ENCODE peak calls at places on chromosomes 5 and 9, in six cellular contexts. One of them, this sample, is unnamed.

GRCh38 chr5:88388476-88389170 is 120.0 kb upstream of the TMEM161B start:
- DNase-seq in SK-N-SH: no peak
- DNase-seq in A549: no peak
- DNase-seq in IMR-90: no peak
- DNase-seq in astrocyte: no peak
- DNase-seq in lung: no peak
- DNase-seq in this sample: no peak

GRCh38 chr5:125882061-125882460 is 541.1 kb upstream of the GRAMD2B start:
- DNase-seq in astrocyte: no peak
- DNase-seq in A549: no peak
- DNase-seq in IMR-90: no peak
- DNase-seq in lung: no peak
- DNase-seq in SK-N-SH: no peak
- DNase-seq in this sample: no peak

GRCh38 chr5:171782332-171782966 is 3.2 kb upstream of the SMIM23 start:
- DNase-seq in A549: no peak
- DNase-seq in lung: no peak
- DNase-seq in SK-N-SH: no peak
- DNase-seq in IMR-90: no peak
- DNase-seq in astrocyte: no peak
- DNase-seq in this sample: no peak

GRCh38 chr5:37717613-37718431 is 122.0 kb downstream of the GDNF start:
- DNase-seq in lung: peak; percentile 67
- DNase-seq in SK-N-SH: peak; percentile 26
- DNase-seq in A549: peak; percentile 27
- DNase-seq in IMR-90: peak; percentile 88
- DNase-seq in astrocyte: peak; percentile 90
- DNase-seq in this sample: peak; percentile 93

GRCh38 chr9:127993721-127994120 is 12.9 kb upstream of the EEIG1 start:
- DNase-seq in IMR-90: no peak
- DNase-seq in astrocyte: no peak
- DNase-seq in A549: no peak
- DNase-seq in lung: no peak
- DNase-seq in SK-N-SH: no peak
- DNase-seq in this sample: no peak

GRCh38 chr9:35690447-35691324 is 961 bp upstream of the TPM2 start:
- DNase-seq in lung: peak; percentile 65
- DNase-seq in SK-N-SH: peak; percentile 90
- DNase-seq in IMR-90: peak; percentile 75
- DNase-seq in astrocyte: peak; percentile 72
- DNase-seq in A549: peak; percentile 71
- DNase-seq in this sample: peak; percentile 84

GRCh38 chr9:22954964-22955363 is 508.3 kb downstream of the DMRTA1 start:
- DNase-seq in lung: no peak
- DNase-seq in astrocyte: no peak
- DNase-seq in IMR-90: no peak
- DNase-seq in SK-N-SH: no peak
- DNase-seq in A549: no peak
- DNase-seq in this sample: no peak

GRCh38 chr5:8192840-8193239 is 323.9 kb downstream of the MTRR start:
- DNase-seq in A549: no peak
- DNase-seq in astrocyte: no peak
- DNase-seq in SK-N-SH: no peak
- DNase-seq in IMR-90: no peak
- DNase-seq in lung: no peak
- DNase-seq in this sample: no peak

GRCh38 chr5:50440651-50441478 is at the start of gene EMB:
- DNase-seq in astrocyte: peak; percentile 24
- DNase-seq in SK-N-SH: peak; percentile 77
- DNase-seq in IMR-90: no peak
- DNase-seq in A549: peak; percentile 16
- DNase-seq in lung: peak; percentile 69
- DNase-seq in this sample: no peak

GRCh38 chr5:4563400-4563799 is 576.7 kb upstream of the ADAMTS16 start:
- DNase-seq in lung: no peak
- DNase-seq in SK-N-SH: no peak
- DNase-seq in IMR-90: no peak
- DNase-seq in astrocyte: peak; percentile 35
- DNase-seq in A549: no peak
- DNase-seq in this sample: peak; percentile 44

GRCh38 chr9:92151691-92152393 is 36.6 kb upstream of the SPTLC1 start:
- DNase-seq in SK-N-SH: peak; percentile 74
- DNase-seq in IMR-90: peak; percentile 84
- DNase-seq in lung: peak; percentile 41
- DNase-seq in A549: no peak
- DNase-seq in astrocyte: peak; percentile 93
- DNase-seq in this sample: peak; percentile 44

GRCh38 chr5:8843766-8844165 is 702.1 kb downstream of the SEMA5A start:
- DNase-seq in astrocyte: peak; percentile 83
- DNase-seq in A549: no peak
- DNase-seq in lung: no peak
- DNase-seq in IMR-90: peak; percentile 85
- DNase-seq in SK-N-SH: no peak
- DNase-seq in this sample: no peak

GRCh38 chr5:150508828-150509227 is 897 bp downstream of the NDST1 start:
- DNase-seq in astrocyte: no peak
- DNase-seq in A549: no peak
- DNase-seq in SK-N-SH: no peak
- DNase-seq in IMR-90: no peak
- DNase-seq in lung: no peak
- DNase-seq in this sample: no peak
- H3K4me1 ChIP-seq in astrocyte: peaks cover 71% of the 10 kb centered on the region
- H3K4me1 ChIP-seq in A549: peaks cover 80% of the 10 kb centered on the region
- H3K4me1 ChIP-seq in SK-N-SH: peaks cover 86% of the 10 kb centered on the region
- H3K4me1 ChIP-seq in IMR-90: peaks cover 61% of the 10 kb centered on the region
- H3K4me1 ChIP-seq in lung: peaks cover 73% of the 10 kb centered on the region
- H3K4me1 ChIP-seq in this sample: peaks cover 46% of the 10 kb centered on the region

GRCh38 chr5:150497989-150498317 is 10.0 kb upstream of the NDST1 start:
- DNase-seq in lung: no peak
- DNase-seq in IMR-90: no peak
- DNase-seq in astrocyte: no peak
- DNase-seq in SK-N-SH: no peak
- DNase-seq in A549: no peak
- DNase-seq in this sample: no peak
- H3K4me1 ChIP-seq in lung: peaks cover 53% of the 10 kb centered on the region
- H3K4me1 ChIP-seq in IMR-90: peaks cover 54% of the 10 kb centered on the region
- H3K4me1 ChIP-seq in astrocyte: peaks cover 53% of the 10 kb centered on the region
- H3K4me1 ChIP-seq in SK-N-SH: peaks cover 42% of the 10 kb centered on the region
- H3K4me1 ChIP-seq in A549: peaks cover 79% of the 10 kb centered on the region
- H3K4me1 ChIP-seq in this sample: peaks cover 36% of the 10 kb centered on the region

GRCh38 chr9:14293801-14294200 is 20.1 kb downstream of the NFIB start:
- DNase-seq in A549: no peak
- DNase-seq in lung: no peak
- DNase-seq in SK-N-SH: no peak
- DNase-seq in astrocyte: no peak
- DNase-seq in IMR-90: no peak
- DNase-seq in this sample: no peak

GRCh38 chr9:14298607-14299022 is 15.3 kb downstream of the NFIB start:
- DNase-seq in SK-N-SH: no peak
- DNase-seq in IMR-90: no peak
- DNase-seq in lung: no peak
- DNase-seq in astrocyte: no peak
- DNase-seq in A549: no peak
- DNase-seq in this sample: no peak

GRCh38 chr9:14296462-14296861 is 17.5 kb downstream of the NFIB start:
- DNase-seq in IMR-90: no peak
- DNase-seq in SK-N-SH: no peak
- DNase-seq in A549: no peak
- DNase-seq in astrocyte: no peak
- DNase-seq in lung: no peak
- DNase-seq in this sample: no peak

GRCh38 chr9:14292181-14292773 is 21.7 kb downstream of the NFIB start:
- DNase-seq in A549: no peak
- DNase-seq in SK-N-SH: no peak
- DNase-seq in lung: no peak
- DNase-seq in astrocyte: no peak
- DNase-seq in IMR-90: no peak
- DNase-seq in this sample: no peak

GRCh38 chr9:14294659-14295058 is 19.3 kb downstream of the NFIB start:
- DNase-seq in lung: no peak
- DNase-seq in IMR-90: no peak
- DNase-seq in SK-N-SH: no peak
- DNase-seq in A549: no peak
- DNase-seq in astrocyte: no peak
- DNase-seq in this sample: no peak
- H3K4me1 ChIP-seq in lung: peaks cover 1% of the 10 kb centered on the region
- H3K4me1 ChIP-seq in IMR-90: no peaks in the 10 kb centered on the region
- H3K4me1 ChIP-seq in SK-N-SH: peaks cover 6% of the 10 kb centered on the region
- H3K4me1 ChIP-seq in A549: peaks cover 30% of the 10 kb centered on the region
- H3K4me1 ChIP-seq in astrocyte: no peaks in the 10 kb centered on the region
- H3K4me1 ChIP-seq in this sample: no peaks in the 10 kb centered on the region

GRCh38 chr9:107870927-107871720 is 381.6 kb upstream of the KLF4 start:
- DNase-seq in lung: no peak
- DNase-seq in SK-N-SH: no peak
- DNase-seq in astrocyte: no peak
- DNase-seq in IMR-90: no peak
- DNase-seq in A549: no peak
- DNase-seq in this sample: no peak

GRCh38 chr9:107872457-107873192 is 383.1 kb upstream of the KLF4 start:
- DNase-seq in A549: no peak
- DNase-seq in astrocyte: no peak
- DNase-seq in SK-N-SH: no peak
- DNase-seq in IMR-90: no peak
- DNase-seq in lung: no peak
- DNase-seq in this sample: no peak

GRCh38 chr9:107874137-107874536 is 384.6 kb upstream of the KLF4 start:
- DNase-seq in A549: no peak
- DNase-seq in astrocyte: no peak
- DNase-seq in IMR-90: no peak
- DNase-seq in SK-N-SH: no peak
- DNase-seq in lung: no peak
- DNase-seq in this sample: no peak

GRCh38 chr9:107875571-107875980 is 386.0 kb upstream of the KLF4 start:
- DNase-seq in A549: no peak
- DNase-seq in astrocyte: no peak
- DNase-seq in IMR-90: no peak
- DNase-seq in SK-N-SH: no peak
- DNase-seq in lung: no peak
- DNase-seq in this sample: no peak

GRCh38 chr9:107874591-107875374 is 385.2 kb upstream of the KLF4 start:
- DNase-seq in lung: no peak
- DNase-seq in astrocyte: no peak
- DNase-seq in SK-N-SH: no peak
- DNase-seq in IMR-90: no peak
- DNase-seq in A549: no peak
- DNase-seq in this sample: no peak
- H3K4me1 ChIP-seq in lung: no peaks in the 10 kb centered on the region
- H3K4me1 ChIP-seq in astrocyte: no peaks in the 10 kb centered on the region
- H3K4me1 ChIP-seq in SK-N-SH: no peaks in the 10 kb centered on the region
- H3K4me1 ChIP-seq in IMR-90: no peaks in the 10 kb centered on the region
- H3K4me1 ChIP-seq in A549: no peaks in the 10 kb centered on the region
- H3K4me1 ChIP-seq in this sample: peaks cover 3% of the 10 kb centered on the region